ENCODE peak calls at places on chromosome 2, in eight cellular contexts. I, X, Y, N, S, P, Q and D are unnamed samples.

GRCh38 chr2:99974275-99974674 is 168.1 kb downstream of the AFF3 start:
- DNase-seq in I (peak; percentile 78), X (no peak), Y (no peak), N (no peak), S (peak; percentile 11), P (no peak), Q (no peak), D (no peak)

GRCh38 chr2:69628325-69629038 is 15.1 kb downstream of the AAK1 start:
- DNase-seq in I (no peak), X (no peak), Y (no peak), N (no peak), S (no peak), P (no peak), Q (no peak), D (no peak)

GRCh38 chr2:98234763-98235162 is 111.5 kb upstream of the CNGA3 start:
- DNase-seq in I (no peak), X (no peak), Y (no peak), N (no peak), S (no peak), P (no peak), Q (no peak), D (no peak)

GRCh38 chr2:45626387-45627010 is 15.4 kb upstream of the SRBD1 start:
- DNase-seq in I (no peak), X (no peak), Y (no peak), N (no peak), S (no peak), P (no peak), Q (no peak), D (no peak)

GRCh38 chr2:120952318-120952717 is 216.7 kb downstream of the GLI2 start:
- DNase-seq in I (peak; percentile 74), X (no peak), Y (no peak), N (no peak), S (no peak), P (no peak), Q (no peak), D (no peak)

GRCh38 chr2:197145471-197146056 is 165.0 kb downstream of the ANKRD44 start:
- DNase-seq in I (no peak), X (no peak), Y (no peak), N (no peak), S (no peak), P (no peak), Q (no peak), D (no peak)

GRCh38 chr2:218879881-218880748 is 537 bp upstream of the WNT10A start:
- DNase-seq in I (no peak), X (peak; percentile 78), Y (no peak), N (peak; percentile 70), S (peak; percentile 33), P (peak; percentile 36), Q (peak; percentile 55), D (no peak)

GRCh38 chr2:119464977-119465376 is 33.3 kb downstream of the TMEM37 start:
- DNase-seq in I (no peak), X (no peak), Y (no peak), N (no peak), S (no peak), P (no peak), Q (no peak), D (no peak)

GRCh38 chr2:144351687-144352086 is 168.2 kb downstream of the ZEB2 start:
- DNase-seq in I (no peak), X (no peak), Y (no peak), N (no peak), S (no peak), P (no peak), Q (no peak), D (no peak)

GRCh38 chr2:105734762-105735538 is 9.8 kb upstream of the NCK2 start:
- DNase-seq in I (peak; percentile 92), X (no peak), Y (no peak), N (no peak), S (no peak), P (no peak), Q (no peak), D (no peak)

GRCh38 chr2:174138161-174138560 is 110.2 kb downstream of the OLA1 start:
- DNase-seq in I (no peak), X (no peak), Y (no peak), N (no peak), S (no peak), P (no peak), Q (no peak), D (no peak)

GRCh38 chr2:3745901-3746300 is 42.5 kb downstream of the DCDC2C start:
- DNase-seq in I (no peak), X (no peak), Y (no peak), N (no peak), S (peak; percentile 50), P (no peak), Q (no peak), D (no peak)

GRCh38 chr2:234405472-234405871 is 91.4 kb downstream of the ARL4C start:
- DNase-seq in I (no peak), X (no peak), Y (no peak), N (no peak), S (no peak), P (no peak), Q (no peak), D (no peak)

GRCh38 chr2:58906151-58906645 is 665.1 kb upstream of the FANCL start:
- DNase-seq in I (no peak), X (no peak), Y (no peak), N (no peak), S (no peak), P (no peak), Q (no peak), D (no peak)

GRCh38 chr2:26340831-26341230 is 5.1 kb upstream of the SELENOI start:
- DNase-seq in I (no peak), X (no peak), Y (no peak), N (no peak), S (no peak), P (no peak), Q (peak; percentile 41), D (no peak)

GRCh38 chr2:203418271-203418670 is 90.1 kb downstream of the ABI2 start:
- DNase-seq in I (peak; percentile 74), X (no peak), Y (no peak), N (no peak), S (no peak), P (no peak), Q (no peak), D (no peak)

GRCh38 chr2:64288321-64288931 is 144.2 kb upstream of the PELI1 start:
- DNase-seq in I (peak; percentile 69), X (no peak), Y (no peak), N (no peak), S (no peak), P (no peak), Q (no peak), D (no peak)

GRCh38 chr2:222268311-222268980 is 30.4 kb downstream of the PAX3 start:
- DNase-seq in I (no peak), X (no peak), Y (no peak), N (no peak), S (no peak), P (no peak), Q (no peak), D (no peak)

GRCh38 chr2:68188831-68189230 is 31.1 kb downstream of the PNO1 start:
- DNase-seq in I (no peak), X (no peak), Y (no peak), N (no peak), S (no peak), P (no peak), Q (no peak), D (no peak)

GRCh38 chr2:104448661-104449410 is 405.1 kb upstream of the POU3F3 start:
- DNase-seq in I (no peak), X (no peak), Y (no peak), N (no peak), S (no peak), P (no peak), Q (no peak), D (no peak)

GRCh38 chr2:96665083-96665569 is 22.6 kb downstream of the FER1L5 start:
- DNase-seq in I (peak; percentile 98), X (peak; percentile 82), Y (no peak), N (no peak), S (no peak), P (no peak), Q (peak; percentile 68), D (no peak)

GRCh38 chr2:160096414-160096813 is 34.0 kb upstream of the PLA2R1 start:
- DNase-seq in I (no peak), X (no peak), Y (no peak), N (no peak), S (no peak), P (no peak), Q (no peak), D (no peak)

GRCh38 chr2:190205643-190206042 is 114.0 kb downstream of the HIBCH start:
- DNase-seq in I (peak; percentile 15), X (no peak), Y (no peak), N (no peak), S (no peak), P (no peak), Q (no peak), D (no peak)

GRCh38 chr2:23637011-23637778 is 252.2 kb downstream of the KLHL29 start:
- DNase-seq in I (peak; percentile 80), X (no peak), Y (no peak), N (no peak), S (peak; percentile 90), P (no peak), Q (no peak), D (no peak)

GRCh38 chr2:233267516-233268245 is 16.2 kb downstream of the ATG16L1 start:
- DNase-seq in I (no peak), X (no peak), Y (no peak), N (peak; percentile 68), S (no peak), P (no peak), Q (no peak), D (no peak)

GRCh38 chr2:154195644-154196221 is 324.0 kb downstream of the GALNT13 start:
- DNase-seq in I (no peak), X (no peak), Y (no peak), N (no peak), S (no peak), P (no peak), Q (no peak), D (no peak)

GRCh38 chr2:217900010-217900779 is 102.6 kb downstream of the TNS1 start:
- DNase-seq in I (no peak), X (no peak), Y (no peak), N (no peak), S (no peak), P (peak; percentile 58), Q (no peak), D (no peak)

GRCh38 chr2:215431290-215431689 is 4.6 kb downstream of the FN1 start:
- DNase-seq in I (no peak), X (no peak), Y (no peak), N (no peak), S (no peak), P (no peak), Q (no peak), D (no peak)

GRCh38 chr2:130878933-130879332 is 42.2 kb downstream of the ARHGEF4 start:
- DNase-seq in I (no peak), X (peak; percentile 2), Y (no peak), N (no peak), S (no peak), P (no peak), Q (no peak), D (peak; percentile 15)

GRCh38 chr2:240906911-240907590 is 915 bp downstream of the CROCC2 start:
- DNase-seq in I (no peak), X (no peak), Y (no peak), N (no peak), S (no peak), P (no peak), Q (no peak), D (no peak)

GRCh38 chr2:188607501-188607900 is 315.8 kb downstream of the GULP1 start:
- DNase-seq in I (peak; percentile 49), X (no peak), Y (no peak), N (no peak), S (no peak), P (no peak), Q (no peak), D (no peak)

GRCh38 chr2:121771976-121772742 is 16.7 kb downstream of the TSN start:
- DNase-seq in I (peak; percentile 59), X (no peak), Y (no peak), N (no peak), S (peak; percentile 50), P (no peak), Q (no peak), D (no peak)

GRCh38 chr2:42314892-42315468 is 46.0 kb downstream of the COX7A2L start:
- DNase-seq in I (peak; percentile 93), X (no peak), Y (no peak), N (no peak), S (no peak), P (no peak), Q (no peak), D (no peak)

GRCh38 chr2:235008584-235009044 is 56.8 kb downstream of the SH3BP4 start:
- DNase-seq in I (no peak), X (no peak), Y (no peak), N (no peak), S (no peak), P (no peak), Q (peak; percentile 73), D (no peak)